ENCODE peak calls at places on chromosomes 6 and 20, in eight cellular contexts. Z is GM10248, G is amniotic stem cell, C is NAMALWA, T is cardiac muscle cell, F is activated T-helper 1 cell treated with Interleukin-2 at 50 U/mL for 16 hours, Y is DMS153, N is pancreas. J is an unnamed sample.

GRCh38 chr6:125170376-125170775 is 16.8 kb downstream of the TPD52L1 start:
- DNase-seq in Z (no peak), G (no peak), C (no peak), T (no peak), F (no peak), Y (no peak), N (no peak), J (no peak)

GRCh38 chr6:147954938-147955337 is 387.7 kb upstream of the SASH1 start:
- DNase-seq in Z (no peak), G (no peak), C (no peak), T (no peak), F (no peak), Y (no peak), N (no peak), J (peak)

GRCh38 chr6:118764766-118765165 is 113.4 kb upstream of the CEP85L start:
- DNase-seq in Z (no peak), G (no peak), C (no peak), T (no peak), F (no peak), Y (no peak), N (no peak), J (no peak)

GRCh38 chr6:137731600-137731959 is 135.5 kb upstream of the TNFAIP3 start:
- DNase-seq in Z (no peak), G (no peak), C (no peak), T (no peak), F (no peak), Y (no peak), N (no peak), J (no peak)

GRCh38 chr6:143962644-143962929 is 45.5 kb downstream of the PLAGL1 start:
- DNase-seq in Z (no peak), G (no peak), C (no peak), T (no peak), F (no peak), Y (no peak), N (no peak), J (no peak)

GRCh38 chr6:56348578-56348977 is 101.2 kb upstream of the COL21A1 start:
- DNase-seq in Z (no peak), G (no peak), C (no peak), T (no peak), F (no peak), Y (no peak), N (no peak), J (no peak)

GRCh38 chr20:38325905-38326304 is 20.4 kb upstream of the LBP start:
- DNase-seq in Z (no peak), G (no peak), C (no peak), T (no peak), F (no peak), Y (no peak), N (no peak), J (no peak)

GRCh38 chr6:28884423-28885148 is 39.2 kb downstream of the TRIM27 start:
- DNase-seq in Z (no peak), G (no peak), C (no peak), T (no peak), F (peak), Y (no peak), N (no peak), J (no peak)

GRCh38 chr6:160081398-160081797 is 40.2 kb upstream of the SLC22A1 start:
- DNase-seq in Z (no peak), G (no peak), C (no peak), T (no peak), F (no peak), Y (no peak), N (no peak), J (no peak)

GRCh38 chr6:5379647-5380242 is 118.4 kb downstream of the FARS2 start:
- DNase-seq in Z (peak), G (no peak), C (peak), T (peak), F (no peak), Y (no peak), N (no peak), J (peak)

GRCh38 chr6:34324738-34325444 is 67.6 kb downstream of the NUDT3 start:
- DNase-seq in Z (no peak), G (peak), C (no peak), T (peak), F (no peak), Y (no peak), N (no peak), J (no peak)

GRCh38 chr20:19880256-19881079 is 122.4 kb downstream of the RIN2 start:
- DNase-seq in Z (no peak), G (no peak), C (no peak), T (no peak), F (no peak), Y (no peak), N (no peak), J (peak)

GRCh38 chr6:118650500-118651281 is 700 bp downstream of the CEP85L start:
- DNase-seq in Z (peak), G (no peak), C (peak), T (peak), F (peak), Y (no peak), N (peak), J (no peak)